ENCODE peak calls at places on chromosome 7, in four cellular contexts. B is astrocyte of the spinal cord, W is Panc1, L is PC-9. V is an unnamed sample.

GRCh38 chr7:140732436-140732835 is 35.9 kb downstream of the NDUFB2 start:
- DNase-seq in L (no peak), B (no peak), W (no peak), V (no peak)

GRCh38 chr7:102189756-102190155 is 96.9 kb upstream of the SH2B2 start:
- DNase-seq in L (no peak), B (no peak), W (no peak), V (no peak)

GRCh38 chr7:29471444-29472138 is 92.0 kb upstream of the PRR15 start:
- DNase-seq in B (no peak), W (no peak), L (no peak), V (no peak)

GRCh38 chr7:75650671-75651070 is 88.1 kb downstream of the HIP1 start:
- DNase-seq in B (no peak), L (no peak), W (no peak), V (no peak)

GRCh38 chr7:30147223-30147622 is 12.4 kb downstream of the MTURN start:
- DNase-seq in B (no peak), L (no peak), W (no peak), V (no peak)

GRCh38 chr7:106618480-106618879 is 42.5 kb downstream of the CCDC71L start:
- DNase-seq in W (no peak), L (no peak), B (peak), V (no peak)

GRCh38 chr7:100370303-100370702 is 3.0 kb upstream of the PILRA start:
- DNase-seq in L (no peak), B (no peak), W (no peak), V (no peak)

GRCh38 chr7:74345970-74346369 is 56.8 kb downstream of the CLIP2 start:
- DNase-seq in W (no peak), B (no peak), L (no peak), V (no peak)

GRCh38 chr7:39911167-39911566 is 38.9 kb upstream of the CDK13 start:
- DNase-seq in B (no peak), L (no peak), W (no peak), V (no peak)

GRCh38 chr7:55127135-55127551 is 108.3 kb downstream of the EGFR start:
- DNase-seq in L (no peak), B (no peak), W (no peak), V (no peak)

GRCh38 chr7:140275069-140275961 is 98.5 kb upstream of the KDM7A start:
- DNase-seq in L (no peak), W (no peak), B (no peak), V (no peak)

GRCh38 chr7:141698247-141699015 is 3.5 kb downstream of the DENND11 start:
- DNase-seq in B (no peak), W (no peak), L (no peak), V (no peak)

GRCh38 chr7:31019509-31019908 is 32.6 kb upstream of the ADCYAP1R1 start:
- DNase-seq in W (no peak), L (no peak), B (no peak), V (no peak)

GRCh38 chr7:120260111-120260510 is 12.9 kb upstream of the KCND2 start:
- DNase-seq in L (no peak), B (no peak), W (no peak), V (no peak)

GRCh38 chr7:151406051-151406875 is 3.6 kb downstream of the WDR86 start:
- DNase-seq in W (no peak), L (no peak), B (no peak), V (no peak)

GRCh38 chr7:134605978-134606923 is 40.4 kb upstream of the BPGM start:
- DNase-seq in L (peak), B (peak), W (no peak), V (no peak)

GRCh38 chr7:1359051-1359400 is 100.2 kb downstream of the MICALL2 start:
- DNase-seq in W (no peak), B (no peak), L (no peak), V (no peak)

GRCh38 chr7:74311305-74311744 is 22.1 kb downstream of the CLIP2 start:
- DNase-seq in B (no peak), L (peak), W (peak), V (no peak)

GRCh38 chr7:16747095-16747494 is 6.5 kb upstream of the TSPAN13 start:
- DNase-seq in B (no peak), L (no peak), W (no peak), V (no peak)

GRCh38 chr7:42315631-42316030 is 78.6 kb upstream of the GLI3 start:
- DNase-seq in W (no peak), L (no peak), B (peak), V (no peak)

GRCh38 chr7:150420242-150420641 is 30.2 kb upstream of the GIMAP8 start:
- DNase-seq in W (no peak), B (no peak), L (no peak), V (no peak)

GRCh38 chr7:117827861-117828260 is 45.4 kb downstream of the CTTNBP2 start:
- DNase-seq in B (peak), W (no peak), L (peak), V (peak)

DNA sequence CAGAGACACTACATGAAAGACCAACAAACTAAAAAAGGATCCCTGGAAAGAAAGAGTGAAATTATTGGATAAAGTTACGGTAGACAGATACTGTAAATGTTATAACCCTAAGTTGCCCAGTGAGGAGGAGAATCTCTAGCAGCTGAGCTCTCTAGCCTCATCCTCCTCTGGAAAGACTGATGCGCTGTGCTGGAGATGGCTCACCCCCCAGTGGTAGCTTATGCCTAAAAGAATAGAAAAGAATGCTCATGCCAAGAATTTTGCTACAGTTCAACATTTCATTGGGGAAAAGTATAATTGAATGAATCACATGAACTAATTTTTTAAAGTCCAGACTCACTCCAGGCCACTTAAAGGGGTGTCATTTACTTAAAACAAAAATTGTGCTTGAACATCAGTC is 50.8 kb upstream of the RNF32 start:
- DNase-seq in W (no peak), B (no peak), L (no peak), V (no peak)
- TF ChIP-seq CTCF in W (no peak), B (no peak), L (no peak), V (no peak)

GRCh38 chr7:123533553-123533917 is 860 bp downstream of the IQUB start:
- DNase-seq in W (no peak), B (no peak), L (no peak), V (no peak)
- H3K4me3 ChIP-seq in W (no peak), B (no peak), L (peak), V (no peak)

GRCh38 chr7:98619450-98620321 is 2.6 kb downstream of the NPTX2 start:
- DNase-seq in L (no peak), B (peak), W (no peak), V (no peak)
- TF ChIP-seq CTCF in L (no peak), B (no peak), W (no peak), V (no peak)

GRCh38 chr7:152761116-152761748 is 1.7 kb downstream of the ACTR3B start:
- DNase-seq in B (peak), W (no peak), L (no peak), V (no peak)
- H3K4me3 ChIP-seq in B (peak), W (peak), L (peak), V (peak)

DNA sequence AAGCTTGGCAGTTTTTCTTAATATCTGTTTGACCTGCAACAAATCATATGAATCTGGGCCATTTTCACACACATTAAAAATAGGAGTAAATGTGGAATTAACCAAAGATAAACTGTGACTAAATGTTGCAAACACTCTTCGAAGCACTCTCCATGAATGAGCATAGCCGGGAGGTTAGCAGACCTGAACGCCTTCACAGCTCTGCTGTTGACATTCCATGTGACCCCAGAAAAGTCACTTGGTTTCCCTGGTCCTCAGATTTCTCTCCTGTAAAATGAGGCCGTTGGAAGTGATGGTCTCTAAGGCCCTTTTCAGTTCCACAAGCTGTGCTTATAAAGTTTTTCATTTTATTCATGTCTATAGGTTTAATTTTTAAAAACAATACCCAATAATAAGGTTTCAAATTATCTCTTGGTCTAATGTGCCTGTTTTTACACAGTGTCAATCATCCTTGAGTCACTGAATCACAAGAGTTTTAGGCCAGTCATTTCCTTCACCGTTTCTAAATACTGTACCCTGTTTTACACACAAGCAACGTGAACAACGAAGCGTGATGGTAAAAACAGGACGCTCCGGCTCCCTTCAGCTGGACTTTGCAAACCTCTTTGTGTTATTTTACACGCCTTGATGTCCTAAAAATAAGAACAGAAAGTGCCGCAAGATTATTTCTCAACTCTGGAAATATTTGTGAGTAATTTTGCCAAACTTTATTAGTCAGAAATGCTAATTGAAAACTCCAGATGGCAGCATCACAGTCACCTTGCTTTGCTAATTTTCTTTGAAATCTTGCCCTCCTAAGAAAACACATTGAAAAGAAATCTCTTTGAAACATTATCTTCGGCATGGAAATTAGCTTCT is 38.6 kb upstream of the MET start:
- DNase-seq in W (peak), L (no peak), B (peak), V (no peak)
- TF ChIP-seq CTCF in W (peak), L (no peak), B (no peak), V (no peak)

GRCh38 chr7:158816271-158816670 is 13.0 kb downstream of the ESYT2 start:
- DNase-seq in B (no peak), L (peak), W (no peak), V (no peak)
- H3K4me3 ChIP-seq in B (no peak), L (peak), W (no peak), V (no peak)

GRCh38 chr7:50335795-50336754 is 31.6 kb downstream of the IKZF1 start:
- DNase-seq in L (no peak), B (no peak), W (no peak), V (no peak)
- TF ChIP-seq CTCF in L (no peak), B (no peak), W (no peak), V (no peak)

GRCh38 chr7:96052860-96053452 is 268.9 kb downstream of the SLC25A13 start:
- DNase-seq in L (no peak), W (no peak), B (no peak), V (no peak)
- H3K4me3 ChIP-seq in L (no peak), W (no peak), B (no peak), V (no peak)

GRCh38 chr7:96282835-96283234 is 39.1 kb downstream of the SLC25A13 start:
- DNase-seq in B (no peak), L (no peak), W (no peak), V (no peak)

GRCh38 chr7:96284240-96284639 is 37.7 kb downstream of the SLC25A13 start:
- DNase-seq in B (no peak), L (no peak), W (no peak), V (no peak)

GRCh38 chr7:96287168-96287567 is 34.7 kb downstream of the SLC25A13 start:
- DNase-seq in W (no peak), B (no peak), L (no peak), V (no peak)

GRCh38 chr7:96285579-96285978 is 36.3 kb downstream of the SLC25A13 start:
- DNase-seq in W (no peak), L (no peak), B (no peak), V (no peak)

GRCh38 chr7:96284838-96285237 is 37.1 kb downstream of the SLC25A13 start:
- DNase-seq in W (no peak), L (no peak), B (no peak), V (no peak)
- TF ChIP-seq CTCF in W (no peak), L (no peak), B (no peak), V (no peak)

DNA sequence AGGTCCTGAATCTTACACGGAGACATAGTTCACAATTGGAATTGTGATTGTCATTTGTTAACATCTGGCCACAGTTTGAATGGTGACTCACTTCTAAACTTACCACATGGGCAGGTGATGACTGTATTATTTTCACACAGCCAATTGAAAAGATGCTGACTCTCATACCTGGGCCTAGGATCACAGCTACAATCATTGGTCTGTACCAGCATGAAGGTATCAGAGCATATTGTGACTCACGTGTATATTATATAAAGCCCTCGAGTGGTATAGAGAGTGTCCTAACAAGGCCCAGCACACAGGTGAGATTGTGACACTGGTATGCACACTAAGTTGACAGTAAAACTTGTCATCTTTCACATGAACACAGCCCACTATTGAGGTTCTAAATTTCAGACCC is 9.4 kb upstream of the ZNF107 start:
- DNase-seq in B (no peak), L (no peak), W (no peak), V (no peak)
- H3K4me3 ChIP-seq in B (no peak), L (no peak), W (no peak), V (no peak)

V was measured in HFF-Myc.